ENCODE peak calls at places on chromosomes 6 and 20, in nine cellular contexts. M is epithelial cell of esophagus, L is upper lobe of right lung, B is IMR-90, X is choroid plexus epithelial cell, I is foreskin fibroblast, A is left lung, V is cardiac fibroblast, W is astrocyte of the cerebellum. Q is an unnamed sample.

GRCh38 chr20:4836935-4837334 is 115.2 kb downstream of the PRND start:
- DNase-seq in V (no peak), W (no peak), B (no peak), L (no peak), I (no peak), A (no peak), M (no peak), X (no peak), Q (peak; percentile 13)

GRCh38 chr20:35020108-35021031 is 64.7 kb downstream of the MYH7B start:
- DNase-seq in L (no peak), W (no peak), V (peak; percentile 13), A (no peak), X (no peak), B (no peak), M (no peak), I (peak; percentile 26), Q (no peak)

GRCh38 chr6:107066697-107067659 is 39.0 kb downstream of the MTRES1 start:
- DNase-seq in I (no peak), L (no peak), B (peak; percentile 46), W (no peak), V (no peak), M (peak; percentile 50), A (no peak), X (peak; percentile 13), Q (peak; percentile 50)

GRCh38 chr20:35006009-35006408 is 50.3 kb downstream of the MYH7B start:
- DNase-seq in I (no peak), B (no peak), V (no peak), A (peak; percentile 47), W (no peak), L (peak; percentile 53), X (no peak), M (no peak), Q (no peak)

GRCh38 chr6:91029211-91029610 is 442.3 kb upstream of the MAP3K7 start:
- DNase-seq in V (no peak), L (no peak), B (no peak), M (no peak), W (no peak), X (no peak), A (no peak), I (no peak), Q (no peak)

GRCh38 chr6:139757766-139758655 is 383.6 kb upstream of the CITED2 start:
- DNase-seq in A (no peak), B (peak; percentile 42), V (peak; percentile 83), W (peak; percentile 12), M (no peak), X (peak; percentile 89), L (no peak), I (peak; percentile 73), Q (peak; percentile 83)

GRCh38 chr6:56246941-56247653 is at the start of gene COL21A1:
- DNase-seq in B (no peak), X (peak; percentile 46), I (peak; percentile 73), W (no peak), M (peak; percentile 41), L (peak; percentile 65), A (peak; percentile 79), V (peak; percentile 61), Q (peak; percentile 62)

GRCh38 chr6:100175814-100176275 is 181.8 kb upstream of the MCHR2 start:
- DNase-seq in A (no peak), V (peak; percentile 87), B (peak; percentile 95), M (peak; percentile 44), X (peak; percentile 90), L (no peak), W (peak; percentile 86), I (peak; percentile 95), Q (peak; percentile 88)

GRCh38 chr20:64000906-64001305 is 20.0 kb downstream of the PRPF6 start:
- DNase-seq in L (no peak), W (no peak), B (no peak), A (no peak), V (no peak), I (no peak), M (no peak), X (no peak), Q (no peak)

GRCh38 chr6:145734486-145735355 is 599 bp downstream of the EPM2A start:
- DNase-seq in V (peak; percentile 94), L (peak; percentile 96), X (peak; percentile 94), W (peak; percentile 62), B (peak; percentile 85), A (peak; percentile 97), I (peak; percentile 97), M (peak; percentile 94), Q (peak; percentile 80)

GRCh38 chr20:11716239-11716944 is 201.3 kb upstream of the BTBD3 start:
- DNase-seq in W (peak; percentile 97), M (peak; percentile 32), L (no peak), A (no peak), V (peak; percentile 31), I (peak; percentile 81), B (peak; percentile 90), X (peak; percentile 97), Q (peak; percentile 27)

GRCh38 chr6:5045417-5045816 is 39.7 kb upstream of the PPP1R3G start:
- DNase-seq in A (no peak), L (no peak), M (no peak), I (peak; percentile 52), V (no peak), X (no peak), B (peak; percentile 59), W (no peak), Q (no peak)

GRCh38 chr6:80872194-80872950 is 765.9 kb downstream of the BCKDHB start:
- DNase-seq in A (no peak), X (peak; percentile 78), B (no peak), W (peak; percentile 72), I (no peak), M (no peak), L (no peak), V (peak; percentile 22), Q (peak; percentile 50)

GRCh38 chr20:35319206-35320197 is 27.3 kb upstream of the FAM83C start:
- DNase-seq in A (no peak), M (peak; percentile 65), L (no peak), W (no peak), X (peak; percentile 76), B (peak; percentile 89), I (peak; percentile 82), V (no peak), Q (peak; percentile 43)

GRCh38 chr20:58741384-58741783 is 48.8 kb downstream of the NPEPL1 start:
- DNase-seq in L (no peak), B (no peak), W (no peak), M (no peak), V (no peak), I (no peak), A (no peak), X (no peak), Q (no peak)

DNA sequence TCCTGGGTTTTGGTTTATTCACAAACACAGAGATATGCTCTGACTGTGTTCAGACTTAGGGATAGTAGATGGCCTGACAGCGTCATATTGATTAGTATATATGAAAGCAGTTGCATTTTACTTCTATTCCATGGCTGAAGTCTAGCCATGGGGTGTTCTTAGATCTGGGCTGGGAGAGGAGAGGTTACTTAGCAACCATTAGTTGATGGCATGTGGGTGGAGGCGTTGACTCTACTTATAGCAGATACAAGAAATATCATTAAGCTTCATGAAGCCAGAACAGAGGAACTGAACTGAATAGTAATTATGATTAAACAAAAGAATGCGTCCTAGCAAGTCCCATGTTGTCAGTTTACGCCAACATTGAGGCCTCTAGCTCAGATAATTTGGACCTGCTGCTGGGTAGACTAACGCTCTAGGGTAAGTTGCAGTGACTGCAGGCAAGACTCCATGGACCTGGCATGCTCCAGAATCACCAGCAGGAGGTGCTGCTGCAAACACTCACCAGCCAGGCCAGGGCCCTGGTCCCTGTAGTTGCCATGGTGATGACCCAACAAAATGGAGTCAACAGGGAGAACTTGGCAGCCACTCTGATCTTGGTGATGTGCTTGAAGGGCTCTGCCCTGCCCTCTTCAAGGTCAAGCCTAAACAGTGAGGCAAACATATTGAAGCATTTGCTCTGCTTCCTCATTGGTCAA is 477.4 kb downstream of the PREX1 start:
- DNase-seq in I (no peak), A (no peak), W (no peak), M (no peak), V (no peak), B (no peak), X (peak; percentile 15), L (no peak), Q (no peak)
- TF ChIP-seq CTCF in I (no peak), A (no peak), W (peak; percentile 17), M (no peak), V (no peak), B (no peak), X (peak; percentile 37), L (peak; percentile 16), Q (no peak)

GRCh38 chr20:10670521-10671220 is 3.1 kb downstream of the JAG1 start:
- DNase-seq in B (peak; percentile 30), M (no peak), V (peak; percentile 30), A (no peak), L (no peak), I (no peak), W (no peak), X (peak; percentile 66), Q (peak; percentile 56)
- H3K4me3 ChIP-seq in B (peak overlapping the region; percentile 93), M (peak overlapping the region; percentile 98), V (peak overlapping the region; percentile 88), A (peak overlapping the region; percentile 73), L (peak overlapping the region; percentile 91), I (peak overlapping the region; percentile 92), W (peak overlapping the region; percentile 59), X (peak overlapping the region; percentile 88), Q (peak overlapping the region; percentile 76)

DNA sequence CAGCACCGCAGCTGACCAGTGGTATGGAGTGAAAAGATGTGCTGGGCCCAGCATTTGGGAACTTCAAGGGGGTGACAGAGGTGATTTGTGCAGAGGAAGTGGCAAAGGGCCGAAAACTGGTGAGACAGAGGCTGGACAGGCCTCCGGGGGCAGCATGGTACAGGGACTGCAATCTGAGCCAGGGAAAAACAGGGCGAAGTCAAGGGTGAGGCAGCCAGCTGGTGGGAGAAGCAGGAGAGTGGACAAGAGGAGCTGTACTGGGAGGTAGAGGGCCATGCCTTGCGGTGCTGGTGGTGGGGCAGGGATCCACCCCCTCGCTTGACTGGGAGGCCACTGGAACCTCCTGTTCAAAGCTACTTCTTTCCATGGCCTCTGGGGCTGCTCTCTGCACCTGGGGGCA is 7.3 kb upstream of the GFRA4 start:
- DNase-seq in X (no peak), A (no peak), I (peak; percentile 77), V (no peak), B (peak; percentile 19), W (no peak), M (no peak), L (no peak), Q (no peak)
- TF ChIP-seq CTCF in X (peak; percentile 25), A (no peak), I (peak; percentile 9), V (no peak), B (peak; percentile 23), W (no peak), M (no peak), L (no peak), Q (peak; percentile 8)

GRCh38 chr6:33812669-33813068 is 8.9 kb upstream of the MLN start:
- DNase-seq in W (peak; percentile 53), B (peak; percentile 55), I (peak; percentile 79), M (peak; percentile 62), A (no peak), V (peak; percentile 59), L (peak; percentile 80), X (peak; percentile 67), Q (peak; percentile 57)

GRCh38 chr6:33807606-33808005 is 3.8 kb upstream of the MLN start:
- DNase-seq in A (no peak), L (no peak), X (no peak), I (no peak), W (no peak), V (no peak), B (no peak), M (no peak), Q (no peak)

GRCh38 chr6:33806795-33807194 is 3.0 kb upstream of the MLN start:
- DNase-seq in B (no peak), L (no peak), V (no peak), A (peak; percentile 9), X (no peak), I (no peak), W (no peak), M (no peak), Q (no peak)

GRCh38 chr6:33809619-33810018 is 5.8 kb upstream of the MLN start:
- DNase-seq in X (no peak), W (no peak), I (no peak), B (no peak), V (no peak), L (no peak), M (no peak), A (peak; percentile 10), Q (no peak)

GRCh38 chr6:33808781-33809180 is 5.0 kb upstream of the MLN start:
- DNase-seq in W (no peak), X (no peak), L (no peak), A (no peak), B (no peak), M (no peak), I (no peak), V (no peak), Q (no peak)
- H3K4me3 ChIP-seq in W (no peak overlapping the region), X (no peak overlapping the region), L (no peak overlapping the region), A (no peak overlapping the region), B (no peak overlapping the region), M (no peak overlapping the region), I (no peak overlapping the region), V (no peak overlapping the region), Q (no peak overlapping the region)